ENCODE peak calls at places on chromosomes 3 and 15, in seven cellular contexts. R, K, C, N, A, H and W are unnamed samples.

GRCh38 chr3:192901435-192901834 is 16.2 kb downstream of the MB21D2 start:
- DNase-seq in R (no peak), K (no peak), C (no peak), N (no peak), A (no peak), H (no peak), W (no peak)

GRCh38 chr3:173725507-173725906 is 328.0 kb downstream of the NLGN1 start:
- DNase-seq in R (no peak), K (no peak), C (no peak), N (no peak), A (no peak), H (no peak), W (no peak)

GRCh38 chr3:4245671-4246070 is 57.5 kb upstream of the SETMAR start:
- DNase-seq in R (no peak), K (no peak), C (no peak), N (no peak), A (no peak), H (no peak), W (peak; percentile 63)

GRCh38 chr15:48536681-48537091 is 108.8 kb downstream of the FBN1 start:
- DNase-seq in R (no peak), K (no peak), C (no peak), N (no peak), A (no peak), H (no peak), W (no peak)

GRCh38 chr3:175301741-175302140 is 442.6 kb downstream of the NAALADL2 start:
- DNase-seq in R (no peak), K (no peak), C (no peak), N (no peak), A (no peak), H (no peak), W (no peak)

GRCh38 chr15:23736291-23736690 is 49.2 kb upstream of the NDN start:
- DNase-seq in R (no peak), K (no peak), C (no peak), N (no peak), A (no peak), H (no peak), W (no peak)

GRCh38 chr3:53328750-53329149 is 18.6 kb downstream of the DCP1A start:
- DNase-seq in R (no peak), K (peak; percentile 47), C (no peak), N (no peak), A (no peak), H (no peak), W (no peak)

GRCh38 chr15:66959066-66959465 is 106.3 kb upstream of the SMAD3 start:
- DNase-seq in R (no peak), K (no peak), C (no peak), N (no peak), A (no peak), H (no peak), W (no peak)

GRCh38 chr3:58899953-58900298 is 149.9 kb downstream of the CFAP20DC start:
- DNase-seq in R (no peak), K (peak; percentile 32), C (no peak), N (no peak), A (no peak), H (no peak), W (no peak)

GRCh38 chr3:88195951-88196434 is 46.2 kb downstream of the C3orf38 start:
- DNase-seq in R (no peak), K (peak; percentile 81), C (no peak), N (peak; percentile 31), A (no peak), H (no peak), W (no peak)

GRCh38 chr3:111603679-111604643 is 8.8 kb upstream of the ZBED2 start:
- DNase-seq in R (no peak), K (no peak), C (no peak), N (no peak), A (no peak), H (peak; percentile 29), W (no peak)